ENCODE peak calls at places on chromosomes 11 and 22, in ten cellular contexts. One of them, this sample, is unnamed. For H3K36me3, the result is how much of the 10 kb centered on the place peaks cover.

GRCh38 chr11:77179048-77179447 is 51.0 kb downstream of the MYO7A start:
- DNase-seq in OCI-LY7: no peak
- DNase-seq in lung: no peak
- DNase-seq in mesendoderm: no peak
- DNase-seq in heart left ventricle: no peak
- DNase-seq in transverse colon: no peak
- DNase-seq in esophagus squamous epithelium: no peak
- DNase-seq in body of pancreas: no peak
- DNase-seq in breast epithelium: no peak
- DNase-seq in neuronal stem cell: no peak
- DNase-seq in this sample: no peak

GRCh38 chr11:48052183-48053040 is 72.1 kb downstream of the PTPRJ start:
- DNase-seq in OCI-LY7: peak
- DNase-seq in lung: peak
- DNase-seq in mesendoderm: peak
- DNase-seq in heart left ventricle: no peak
- DNase-seq in transverse colon: peak
- DNase-seq in esophagus squamous epithelium: no peak
- DNase-seq in body of pancreas: peak
- DNase-seq in breast epithelium: peak
- DNase-seq in neuronal stem cell: no peak
- DNase-seq in this sample: peak

GRCh38 chr11:17389957-17390649 is 1.6 kb upstream of the KCNJ11 start:
- DNase-seq in OCI-LY7: no peak
- DNase-seq in lung: no peak
- DNase-seq in mesendoderm: no peak
- DNase-seq in heart left ventricle: no peak
- DNase-seq in transverse colon: no peak
- DNase-seq in esophagus squamous epithelium: no peak
- DNase-seq in body of pancreas: no peak
- DNase-seq in breast epithelium: no peak
- DNase-seq in neuronal stem cell: no peak
- DNase-seq in this sample: no peak

GRCh38 chr22:33302549-33302948 is 244.4 kb upstream of the SYN3 start:
- DNase-seq in OCI-LY7: no peak
- DNase-seq in lung: no peak
- DNase-seq in mesendoderm: no peak
- DNase-seq in heart left ventricle: no peak
- DNase-seq in transverse colon: no peak
- DNase-seq in esophagus squamous epithelium: no peak
- DNase-seq in body of pancreas: no peak
- DNase-seq in breast epithelium: no peak
- DNase-seq in neuronal stem cell: no peak
- DNase-seq in this sample: no peak

GRCh38 chr11:116857316-116857715 is 19.9 kb upstream of the APOA1 start:
- DNase-seq in OCI-LY7: no peak
- DNase-seq in lung: no peak
- DNase-seq in mesendoderm: no peak
- DNase-seq in heart left ventricle: no peak
- DNase-seq in transverse colon: no peak
- DNase-seq in esophagus squamous epithelium: no peak
- DNase-seq in body of pancreas: no peak
- DNase-seq in breast epithelium: no peak
- DNase-seq in neuronal stem cell: no peak
- DNase-seq in this sample: peak

GRCh38 chr11:116773203-116774112 is 671 bp upstream of the BUD13 start:
- DNase-seq in OCI-LY7: peak
- DNase-seq in lung: no peak
- DNase-seq in mesendoderm: no peak
- DNase-seq in heart left ventricle: no peak
- DNase-seq in transverse colon: no peak
- DNase-seq in esophagus squamous epithelium: peak
- DNase-seq in body of pancreas: no peak
- DNase-seq in breast epithelium: no peak
- DNase-seq in neuronal stem cell: no peak
- DNase-seq in this sample: no peak

GRCh38 chr11:134207538-134208239 is 16.1 kb downstream of the NCAPD3 start:
- DNase-seq in OCI-LY7: peak
- DNase-seq in lung: peak
- DNase-seq in mesendoderm: peak
- DNase-seq in heart left ventricle: peak
- DNase-seq in transverse colon: peak
- DNase-seq in esophagus squamous epithelium: no peak
- DNase-seq in body of pancreas: peak
- DNase-seq in breast epithelium: no peak
- DNase-seq in neuronal stem cell: no peak
- DNase-seq in this sample: peak

GRCh38 chr11:123702137-123702536 is 39.3 kb downstream of the ZNF202 start:
- DNase-seq in OCI-LY7: no peak
- DNase-seq in lung: no peak
- DNase-seq in mesendoderm: no peak
- DNase-seq in heart left ventricle: peak
- DNase-seq in transverse colon: no peak
- DNase-seq in esophagus squamous epithelium: no peak
- DNase-seq in body of pancreas: no peak
- DNase-seq in breast epithelium: no peak
- DNase-seq in neuronal stem cell: no peak
- DNase-seq in this sample: no peak

GRCh38 chr11:105181521-105181920 is 42.0 kb upstream of the CARD18 start:
- DNase-seq in OCI-LY7: no peak
- DNase-seq in lung: no peak
- DNase-seq in mesendoderm: no peak
- DNase-seq in heart left ventricle: no peak
- DNase-seq in transverse colon: no peak
- DNase-seq in esophagus squamous epithelium: no peak
- DNase-seq in body of pancreas: no peak
- DNase-seq in breast epithelium: no peak
- DNase-seq in neuronal stem cell: no peak
- DNase-seq in this sample: no peak

GRCh38 chr22:38155703-38156102 is 25.9 kb downstream of the PLA2G6 start:
- DNase-seq in OCI-LY7: no peak
- DNase-seq in lung: no peak
- DNase-seq in mesendoderm: no peak
- DNase-seq in heart left ventricle: no peak
- DNase-seq in transverse colon: no peak
- DNase-seq in esophagus squamous epithelium: no peak
- DNase-seq in body of pancreas: no peak
- DNase-seq in breast epithelium: no peak
- DNase-seq in neuronal stem cell: no peak
- DNase-seq in this sample: no peak

GRCh38 chr11:120182357-120182756 is 28.5 kb upstream of the OAF start:
- DNase-seq in OCI-LY7: no peak
- DNase-seq in lung: peak
- DNase-seq in mesendoderm: no peak
- DNase-seq in heart left ventricle: no peak
- DNase-seq in transverse colon: no peak
- DNase-seq in esophagus squamous epithelium: no peak
- DNase-seq in body of pancreas: no peak
- DNase-seq in breast epithelium: peak
- DNase-seq in neuronal stem cell: no peak
- DNase-seq in this sample: no peak

GRCh38 chr22:46073683-46074504 is 76.4 kb upstream of the PPARA start:
- DNase-seq in OCI-LY7: no peak
- DNase-seq in lung: no peak
- DNase-seq in mesendoderm: no peak
- DNase-seq in heart left ventricle: peak
- DNase-seq in transverse colon: peak
- DNase-seq in esophagus squamous epithelium: no peak
- DNase-seq in body of pancreas: peak
- DNase-seq in breast epithelium: no peak
- DNase-seq in neuronal stem cell: no peak
- DNase-seq in this sample: peak

GRCh38 chr11:84594602-84595001 is 1032.5 kb downstream of the DLG2 start:
- DNase-seq in OCI-LY7: no peak
- DNase-seq in lung: no peak
- DNase-seq in mesendoderm: no peak
- DNase-seq in heart left ventricle: no peak
- DNase-seq in transverse colon: no peak
- DNase-seq in esophagus squamous epithelium: no peak
- DNase-seq in body of pancreas: no peak
- DNase-seq in breast epithelium: no peak
- DNase-seq in neuronal stem cell: no peak
- DNase-seq in this sample: no peak

GRCh38 chr22:42114721-42115120 is 15.9 kb downstream of the CYP2D6 start:
- DNase-seq in OCI-LY7: peak
- DNase-seq in lung: no peak
- DNase-seq in mesendoderm: peak
- DNase-seq in heart left ventricle: no peak
- DNase-seq in transverse colon: no peak
- DNase-seq in esophagus squamous epithelium: no peak
- DNase-seq in body of pancreas: peak
- DNase-seq in breast epithelium: no peak
- DNase-seq in neuronal stem cell: no peak
- DNase-seq in this sample: peak

GRCh38 chr22:47161631-47162030 is 399.2 kb downstream of the TBC1D22A start:
- DNase-seq in OCI-LY7: no peak
- DNase-seq in lung: no peak
- DNase-seq in mesendoderm: no peak
- DNase-seq in heart left ventricle: no peak
- DNase-seq in transverse colon: peak
- DNase-seq in esophagus squamous epithelium: no peak
- DNase-seq in body of pancreas: peak
- DNase-seq in breast epithelium: no peak
- DNase-seq in neuronal stem cell: no peak
- DNase-seq in this sample: no peak

GRCh38 chr22:27130949-27131745 is 473.8 kb downstream of the MIAT start:
- DNase-seq in OCI-LY7: no peak
- DNase-seq in lung: no peak
- DNase-seq in mesendoderm: no peak
- DNase-seq in heart left ventricle: no peak
- DNase-seq in transverse colon: no peak
- DNase-seq in esophagus squamous epithelium: no peak
- DNase-seq in body of pancreas: no peak
- DNase-seq in breast epithelium: no peak
- DNase-seq in neuronal stem cell: no peak
- DNase-seq in this sample: no peak

GRCh38 chr22:27132400-27132799 is 475.0 kb downstream of the MIAT start:
- DNase-seq in OCI-LY7: no peak
- DNase-seq in lung: no peak
- DNase-seq in mesendoderm: no peak
- DNase-seq in heart left ventricle: no peak
- DNase-seq in transverse colon: no peak
- DNase-seq in esophagus squamous epithelium: no peak
- DNase-seq in body of pancreas: no peak
- DNase-seq in breast epithelium: no peak
- DNase-seq in neuronal stem cell: no peak
- DNase-seq in this sample: no peak

GRCh38 chr22:27135582-27135981 is 478.2 kb downstream of the MIAT start:
- DNase-seq in OCI-LY7: no peak
- DNase-seq in lung: no peak
- DNase-seq in mesendoderm: peak
- DNase-seq in heart left ventricle: no peak
- DNase-seq in transverse colon: no peak
- DNase-seq in esophagus squamous epithelium: no peak
- DNase-seq in body of pancreas: no peak
- DNase-seq in breast epithelium: no peak
- DNase-seq in neuronal stem cell: no peak
- DNase-seq in this sample: peak

GRCh38 chr22:27133951-27134664 is 476.7 kb downstream of the MIAT start:
- DNase-seq in OCI-LY7: no peak
- DNase-seq in lung: peak
- DNase-seq in mesendoderm: peak
- DNase-seq in heart left ventricle: no peak
- DNase-seq in transverse colon: peak
- DNase-seq in esophagus squamous epithelium: no peak
- DNase-seq in body of pancreas: no peak
- DNase-seq in breast epithelium: no peak
- DNase-seq in neuronal stem cell: no peak
- DNase-seq in this sample: peak

GRCh38 chr22:27132896-27133500 is 475.6 kb downstream of the MIAT start:
- DNase-seq in OCI-LY7: no peak
- DNase-seq in lung: no peak
- DNase-seq in mesendoderm: no peak
- DNase-seq in heart left ventricle: no peak
- DNase-seq in transverse colon: no peak
- DNase-seq in esophagus squamous epithelium: no peak
- DNase-seq in body of pancreas: no peak
- DNase-seq in breast epithelium: no peak
- DNase-seq in neuronal stem cell: no peak
- DNase-seq in this sample: no peak
- H3K27ac ChIP-seq in OCI-LY7: no peak
- H3K27ac ChIP-seq in lung: no peak
- H3K27ac ChIP-seq in mesendoderm: no peak
- H3K27ac ChIP-seq in heart left ventricle: no peak
- H3K27ac ChIP-seq in transverse colon: no peak
- H3K27ac ChIP-seq in esophagus squamous epithelium: no peak
- H3K27ac ChIP-seq in body of pancreas: no peak
- H3K27ac ChIP-seq in breast epithelium: no peak
- H3K27ac ChIP-seq in neuronal stem cell: no peak
- H3K27ac ChIP-seq in this sample: no peak

GRCh38 chr11:2107521-2107920 is 31.7 kb downstream of the IGF2 start:
- DNase-seq in OCI-LY7: no peak
- DNase-seq in lung: no peak
- DNase-seq in mesendoderm: no peak
- DNase-seq in heart left ventricle: no peak
- DNase-seq in transverse colon: no peak
- DNase-seq in esophagus squamous epithelium: no peak
- DNase-seq in body of pancreas: no peak
- DNase-seq in breast epithelium: no peak
- DNase-seq in neuronal stem cell: no peak
- DNase-seq in this sample: no peak
- H3K36me3 ChIP-seq in OCI-LY7: under half
- H3K36me3 ChIP-seq in lung: under half
- H3K36me3 ChIP-seq in mesendoderm: under half
- H3K36me3 ChIP-seq in heart left ventricle: under half
- H3K36me3 ChIP-seq in transverse colon: under half
- H3K36me3 ChIP-seq in esophagus squamous epithelium: under half
- H3K36me3 ChIP-seq in body of pancreas: under half
- H3K36me3 ChIP-seq in breast epithelium: under half
- H3K36me3 ChIP-seq in neuronal stem cell: under half
- H3K36me3 ChIP-seq in this sample: under half

GRCh38 chr11:65506316-65506769 is 7.5 kb downstream of the MALAT1 start:
- DNase-seq in OCI-LY7: no peak
- DNase-seq in lung: no peak
- DNase-seq in mesendoderm: no peak
- DNase-seq in heart left ventricle: no peak
- DNase-seq in transverse colon: no peak
- DNase-seq in esophagus squamous epithelium: no peak
- DNase-seq in body of pancreas: no peak
- DNase-seq in breast epithelium: no peak
- DNase-seq in neuronal stem cell: no peak
- DNase-seq in this sample: no peak
- H3K27ac ChIP-seq in OCI-LY7: peak
- H3K27ac ChIP-seq in lung: peak
- H3K27ac ChIP-seq in mesendoderm: no peak
- H3K27ac ChIP-seq in heart left ventricle: no peak
- H3K27ac ChIP-seq in transverse colon: peak
- H3K27ac ChIP-seq in esophagus squamous epithelium: peak
- H3K27ac ChIP-seq in body of pancreas: peak
- H3K27ac ChIP-seq in breast epithelium: peak
- H3K27ac ChIP-seq in neuronal stem cell: peak
- H3K27ac ChIP-seq in this sample: peak

DNA sequence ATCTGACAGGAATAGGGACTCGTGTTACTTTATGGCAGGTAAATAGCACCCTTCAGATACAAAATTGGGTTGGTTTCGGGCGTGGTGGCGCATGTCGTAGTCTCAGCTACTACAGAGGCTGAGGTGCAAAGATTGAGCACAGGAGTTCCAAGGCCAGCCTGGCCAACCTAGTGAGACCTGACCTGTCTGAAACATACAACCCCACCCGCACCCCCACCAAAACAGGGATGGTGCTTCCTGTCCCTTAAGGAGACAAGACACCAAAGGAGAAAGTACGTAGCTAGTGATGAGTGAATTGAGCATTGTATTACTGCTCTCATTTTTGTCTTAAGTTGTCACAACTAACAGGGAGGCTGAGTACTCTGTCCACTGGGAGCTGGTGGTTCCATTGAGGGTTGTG is 14.1 kb downstream of the RBM4 start:
- DNase-seq in OCI-LY7: no peak
- DNase-seq in lung: no peak
- DNase-seq in mesendoderm: no peak
- DNase-seq in heart left ventricle: no peak
- DNase-seq in transverse colon: no peak
- DNase-seq in esophagus squamous epithelium: no peak
- DNase-seq in body of pancreas: no peak
- DNase-seq in breast epithelium: no peak
- DNase-seq in neuronal stem cell: no peak
- DNase-seq in this sample: no peak
- H3K36me3 ChIP-seq in OCI-LY7: half or more
- H3K36me3 ChIP-seq in lung: under half
- H3K36me3 ChIP-seq in mesendoderm: under half
- H3K36me3 ChIP-seq in heart left ventricle: half or more
- H3K36me3 ChIP-seq in transverse colon: under half
- H3K36me3 ChIP-seq in esophagus squamous epithelium: half or more
- H3K36me3 ChIP-seq in body of pancreas: under half
- H3K36me3 ChIP-seq in breast epithelium: under half
- H3K36me3 ChIP-seq in neuronal stem cell: under half
- H3K36me3 ChIP-seq in this sample: under half